ENCODE peak calls at places on chromosome 10, in six cellular contexts. X is activated B cell treated with CpG ODN at 0.5 μM for 24 hours, U is BE2C, Z is fibroblast of the aortic adventitia, R is progenitor cell of endocrine pancreas, L is bronchial epithelial cell. J is an unnamed sample.

GRCh38 chr10:99872367-99873162 is 90.1 kb downstream of the ABCC2 start:
- DNase-seq in X (no peak), U (no peak), Z (peak), R (no peak), L (peak), J (no peak)

GRCh38 chr10:95519132-95519487 is 42.1 kb downstream of the SORBS1 start:
- DNase-seq in X (no peak), U (no peak), Z (no peak), R (no peak), L (no peak), J (no peak)

GRCh38 chr10:33618196-33618595 is 283.7 kb upstream of the NRP1 start:
- DNase-seq in X (no peak), U (no peak), Z (no peak), R (no peak), L (no peak), J (no peak)

GRCh38 chr10:118592675-118593330 is 2.6 kb downstream of the PRLHR start:
- DNase-seq in X (no peak), U (no peak), Z (no peak), R (no peak), L (no peak), J (no peak)

GRCh38 chr10:86681047-86681446 is 12.7 kb downstream of the LDB3 start:
- DNase-seq in X (no peak), U (peak), Z (no peak), R (no peak), L (no peak), J (no peak)

GRCh38 chr10:58782876-58783859 is 270.5 kb downstream of the BICC1 start:
- DNase-seq in X (no peak), U (no peak), Z (peak), R (no peak), L (no peak), J (no peak)

GRCh38 chr10:76479103-76479790 is 1047.8 kb downstream of the LRMDA start:
- DNase-seq in X (no peak), U (no peak), Z (no peak), R (no peak), L (no peak), J (no peak)

GRCh38 chr10:60967260-60967659 is 23.3 kb upstream of the RHOBTB1 start:
- DNase-seq in X (no peak), U (no peak), Z (no peak), R (no peak), L (no peak), J (no peak)

GRCh38 chr10:95841711-95842498 is 65.9 kb upstream of the CC2D2B start:
- DNase-seq in X (no peak), U (peak), Z (peak), R (no peak), L (peak), J (no peak)

GRCh38 chr10:109993551-109993950 is 14.2 kb upstream of the ADD3 start:
- DNase-seq in X (no peak), U (no peak), Z (no peak), R (no peak), L (peak), J (no peak)

GRCh38 chr10:559767-560047 is 129.8 kb downstream of the DIP2C start:
- DNase-seq in X (no peak), U (no peak), Z (no peak), R (no peak), L (no peak), J (no peak)

GRCh38 chr10:115566867-115567266 is 473.7 kb downstream of the ATRNL1 start:
- DNase-seq in X (no peak), U (no peak), Z (no peak), R (no peak), L (no peak), J (no peak)

GRCh38 chr10:99681553-99681952 is 22.2 kb downstream of the ENTPD7 start:
- DNase-seq in X (no peak), U (no peak), Z (peak), R (no peak), L (peak), J (no peak)

GRCh38 chr10:14570800-14571199 is 203.9 kb downstream of the FAM107B start:
- DNase-seq in X (no peak), U (no peak), Z (no peak), R (no peak), L (no peak), J (no peak)

GRCh38 chr10:11149499-11149898 is 131.8 kb downstream of the CELF2 start:
- DNase-seq in X (no peak), U (no peak), Z (no peak), R (no peak), L (no peak), J (no peak)

GRCh38 chr10:63718006-63718405 is 196.8 kb downstream of the REEP3 start:
- DNase-seq in X (no peak), U (no peak), Z (no peak), R (no peak), L (peak), J (no peak)

GRCh38 chr10:89427629-89428028 is 13.3 kb downstream of the IFIT5 start:
- DNase-seq in X (no peak), U (no peak), Z (peak), R (no peak), L (peak), J (no peak)

GRCh38 chr10:121928528-121928884 is 675 bp upstream of the ATE1 start:
- DNase-seq in X (no peak), U (no peak), Z (peak), R (no peak), L (no peak), J (no peak)

GRCh38 chr10:126536656-126537055 is 133.8 kb downstream of the C10orf90 start:
- DNase-seq in X (no peak), U (no peak), Z (no peak), R (no peak), L (no peak), J (no peak)

GRCh38 chr10:22427101-22427500 is 81.8 kb downstream of the SPAG6 start:
- DNase-seq in X (no peak), U (no peak), Z (peak), R (no peak), L (peak), J (no peak)

GRCh38 chr10:78147202-78147601 is 113.5 kb downstream of the RPS24 start:
- DNase-seq in X (no peak), U (no peak), Z (no peak), R (no peak), L (no peak), J (no peak)

GRCh38 chr10:51683031-51683830 is 16.2 kb downstream of the CSTF2T start:
- DNase-seq in X (no peak), U (no peak), Z (peak), R (no peak), L (no peak), J (no peak)

GRCh38 chr10:86027346-86027745 is 339.2 kb downstream of the GRID1 start:
- DNase-seq in X (no peak), U (no peak), Z (no peak), R (no peak), L (no peak), J (no peak)

GRCh38 chr10:2067015-2067414 is 329.7 kb upstream of the ADARB2 start:
- DNase-seq in X (no peak), U (no peak), Z (no peak), R (no peak), L (no peak), J (no peak)

GRCh38 chr10:12358863-12359647 is 9.7 kb downstream of the CAMK1D start:
- DNase-seq in X (no peak), U (no peak), Z (no peak), R (no peak), L (no peak), J (no peak)

GRCh38 chr10:11113156-11113555 is 95.5 kb downstream of the CELF2 start:
- DNase-seq in X (no peak), U (no peak), Z (no peak), R (no peak), L (no peak), J (no peak)

GRCh38 chr10:65358565-65358964 is 1567.3 kb upstream of the LRRTM3 start:
- DNase-seq in X (no peak), U (peak), Z (no peak), R (no peak), L (peak), J (no peak)

GRCh38 chr10:36721851-36722250 is 403.5 kb upstream of the ANKRD30A start:
- DNase-seq in X (no peak), U (no peak), Z (peak), R (no peak), L (no peak), J (no peak)

GRCh38 chr10:44293842-44294241 is 91.1 kb downstream of the CXCL12 start:
- DNase-seq in X (no peak), U (no peak), Z (peak), R (no peak), L (no peak), J (no peak)

GRCh38 chr10:98589007-98589406 is 142.3 kb upstream of the HPS1 start:
- DNase-seq in X (no peak), U (no peak), Z (no peak), R (no peak), L (peak), J (no peak)

GRCh38 chr10:78944658-78945333 is 124.0 kb upstream of the ZMIZ1 start:
- DNase-seq in X (no peak), U (no peak), Z (peak), R (no peak), L (peak), J (no peak)

GRCh38 chr10:103852856-103853255 is 2.5 kb downstream of the SH3PXD2A start:
- DNase-seq in X (no peak), U (no peak), Z (peak), R (no peak), L (no peak), J (no peak)

GRCh38 chr10:95260909-95261552 is 29.8 kb downstream of the PDLIM1 start:
- DNase-seq in X (no peak), U (no peak), Z (no peak), R (no peak), L (peak), J (no peak)

GRCh38 chr10:107790271-107790670 is 625.8 kb upstream of the SORCS1 start:
- DNase-seq in X (no peak), U (no peak), Z (no peak), R (no peak), L (no peak), J (no peak)

DNA sequence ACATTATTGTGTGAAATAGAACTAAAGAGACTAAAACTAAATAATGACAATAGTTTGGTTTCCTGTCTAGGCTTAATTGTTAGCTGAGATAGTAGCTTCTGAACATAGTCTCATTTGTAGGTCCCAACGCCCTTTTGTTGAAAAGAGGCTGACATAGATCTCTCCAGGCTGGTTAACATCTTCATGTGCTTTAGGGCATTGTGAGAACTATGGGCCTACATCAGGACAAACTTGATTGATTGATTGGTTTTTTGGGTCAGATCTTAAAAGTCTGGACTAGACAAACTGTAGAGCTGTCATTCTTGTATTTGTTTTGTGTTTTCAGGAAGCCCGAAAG is 869 bp downstream of the CHCHD1 start:
- DNase-seq in X (no peak), U (no peak), Z (no peak), R (no peak), L (no peak), J (no peak)
- TF ChIP-seq CTCF in X (no peak), U (no peak), Z (no peak), R (no peak), L (no peak), J (no peak)

DNA sequence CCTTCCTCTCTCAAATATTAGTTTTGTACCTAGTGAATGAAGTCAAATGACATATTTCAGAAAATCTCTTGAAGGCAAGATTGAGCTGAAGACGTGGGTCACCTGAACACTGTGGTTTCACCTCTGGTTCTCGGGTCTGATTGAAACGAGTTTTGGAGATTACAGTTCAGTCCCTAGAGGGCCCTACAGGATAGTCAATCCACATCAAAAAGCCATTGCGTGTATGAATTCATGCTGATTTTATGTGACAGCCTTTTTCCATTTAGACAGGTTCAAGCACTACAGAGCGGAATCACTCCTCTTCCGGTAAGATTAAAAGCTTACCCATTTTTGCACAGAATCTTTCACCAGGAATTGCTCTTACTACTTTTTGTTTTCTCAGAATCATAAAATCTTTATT is 62.2 kb downstream of the VIM start:
- DNase-seq in X (no peak), U (no peak), Z (peak), R (no peak), L (peak), J (no peak)
- TF ChIP-seq CTCF in X (no peak), U (peak), Z (peak), R (no peak), L (peak), J (no peak)

GRCh38 chr10:5921746-5922145 is 31.7 kb downstream of the FBH1 start:
- DNase-seq in X (no peak), U (no peak), Z (no peak), R (no peak), L (peak), J (no peak)
- TF ChIP-seq CTCF in X (no peak), U (no peak), Z (no peak), R (no peak), L (no peak), J (no peak)

DNA sequence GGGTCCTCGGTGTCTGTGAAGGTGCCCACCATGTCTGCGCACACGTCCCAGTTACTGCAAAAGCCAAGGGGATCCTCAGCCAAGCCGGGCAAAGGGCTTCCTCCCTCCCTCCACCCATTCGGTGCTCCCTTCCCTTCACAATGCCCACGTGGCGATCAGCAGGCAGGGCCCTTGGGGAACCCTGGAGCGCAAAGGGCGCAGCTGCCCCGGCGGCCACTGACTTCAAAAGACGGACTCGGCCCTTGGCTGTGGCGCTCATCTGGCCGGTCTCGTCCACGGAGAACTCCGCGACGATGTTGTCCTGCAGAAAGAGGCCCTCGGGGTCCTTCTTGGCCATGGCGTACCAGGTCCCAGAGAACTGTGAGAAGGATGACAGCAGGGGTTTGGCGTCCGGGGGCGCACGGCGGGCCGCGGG is 582 bp downstream of the RBP4 start:
- DNase-seq in X (no peak), U (no peak), Z (no peak), R (no peak), L (no peak), J (no peak)
- TF ChIP-seq CTCF in X (no peak), U (no peak), Z (no peak), R (no peak), L (no peak), J (no peak)